ENCODE peak calls at places on chromosome 11, in four cellular contexts. G is WTC11, N is K562, P is SK-N-SH. V is an unnamed sample.

GRCh38 chr11:126307706-126308105 is 3.8 kb downstream of the DCPS start:
- DNase-seq in P (peak; percentile 33), N (peak; percentile 36), G (peak; percentile 55), V (peak; percentile 59)

GRCh38 chr11:132093861-132094260 is 723.4 kb downstream of the NTM start:
- DNase-seq in N (no peak), P (no peak), G (no peak), V (no peak)

GRCh38 chr11:97754976-97755375 is 1265.8 kb upstream of the CNTN5 start:
- DNase-seq in N (no peak), G (no peak), P (no peak), V (no peak)

GRCh38 chr11:83957038-83957900 is 671.1 kb upstream of the CCDC90B start:
- DNase-seq in P (no peak), N (no peak), G (no peak), V (no peak)

GRCh38 chr11:102457056-102457677 is 4.6 kb upstream of the TMEM123 start:
- DNase-seq in G (no peak), P (no peak), N (no peak), V (no peak)

GRCh38 chr11:88535916-88536547 is 198.5 kb upstream of the CTSC start:
- DNase-seq in G (no peak), N (no peak), P (no peak), V (no peak)

GRCh38 chr11:16572946-16573345 is 165.5 kb upstream of the C11orf58 start:
- DNase-seq in P (no peak), N (no peak), G (no peak), V (no peak)

GRCh38 chr11:66268210-66268952 is at the start of gene RAB1B:
- DNase-seq in P (peak; percentile 96), N (peak; percentile 98), G (peak; percentile 100), V (peak; percentile 100)

GRCh38 chr11:74647404-74647803 is 55.0 kb downstream of the POLD3 start:
- DNase-seq in G (no peak), N (no peak), P (no peak), V (no peak)

GRCh38 chr11:8834379-8834778 is 76.6 kb upstream of the AKIP1 start:
- DNase-seq in N (no peak), G (no peak), P (no peak), V (no peak)

GRCh38 chr11:69321877-69322350 is 28.0 kb downstream of the MYEOV start:
- DNase-seq in N (no peak), G (no peak), P (no peak), V (no peak)

GRCh38 chr11:112694813-112695212 is 266.4 kb upstream of the NCAM1 start:
- DNase-seq in G (no peak), P (no peak), N (no peak), V (no peak)

DNA sequence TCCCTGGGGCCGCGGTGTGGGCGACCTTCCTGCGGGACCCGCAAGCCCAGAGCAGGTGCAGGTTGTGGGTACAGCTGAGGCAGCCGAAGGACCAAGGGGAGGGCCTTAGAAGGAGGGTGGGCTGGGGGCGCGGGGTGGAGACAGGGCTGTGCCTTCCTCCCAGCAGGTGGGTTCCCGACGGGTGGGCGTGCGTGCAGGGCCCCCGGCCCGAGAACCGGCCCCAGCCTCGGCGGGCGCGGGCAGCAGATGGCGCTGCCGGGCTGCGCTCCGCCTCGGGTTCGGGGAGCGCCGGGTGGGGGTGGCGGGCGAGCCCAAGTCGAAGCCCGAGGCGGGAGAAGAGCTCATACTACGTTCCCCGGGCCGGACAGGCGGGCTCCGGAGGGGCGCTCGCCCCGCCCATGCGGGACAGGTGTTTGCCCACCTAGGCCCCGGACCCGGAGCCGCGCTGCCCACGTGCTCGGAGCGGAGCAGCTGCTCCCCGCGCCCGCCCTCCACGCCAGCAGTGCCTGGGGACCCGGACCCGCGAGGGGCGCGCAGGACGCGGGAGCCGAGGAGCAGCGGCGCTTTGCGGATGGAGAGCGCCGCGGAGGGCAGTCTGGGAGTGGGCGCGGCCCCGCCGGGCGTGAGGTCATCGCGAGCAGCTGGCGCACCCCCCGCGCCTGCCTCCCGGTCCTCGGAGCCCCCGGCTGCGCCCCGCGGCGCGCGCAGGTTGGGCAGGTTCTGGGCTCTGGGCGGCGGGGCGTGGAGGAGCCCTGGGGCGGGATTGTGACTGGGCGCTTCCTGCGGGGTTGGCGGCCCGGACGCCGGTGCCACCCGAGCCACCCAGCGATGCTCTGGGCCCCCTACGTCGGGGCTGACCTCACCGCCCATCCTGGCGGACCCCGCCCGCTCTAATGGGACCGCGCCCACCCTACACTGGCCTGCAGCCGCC is 25.3 kb downstream of the DUSP8 start:
- DNase-seq in N (peak; percentile 87), P (peak; percentile 97), G (peak; percentile 73), V (peak; percentile 86)
- TF ChIP-seq TEAD4 in N (no peak), P (no peak), G (no peak), V (no peak)

GRCh38 chr11:33701302-33701701 is 676 bp upstream of the C11orf91 start:
- DNase-seq in P (no peak), N (no peak), G (no peak), V (no peak)

GRCh38 chr11:33698921-33699320 is 1.7 kb downstream of the C11orf91 start:
- DNase-seq in N (no peak), G (no peak), P (no peak), V (no peak)

GRCh38 chr11:33699515-33700424 is 856 bp downstream of the C11orf91 start:
- DNase-seq in G (no peak), P (no peak), N (peak; percentile 34), V (no peak)

GRCh38 chr11:33701831-33702230 is 1.2 kb upstream of the C11orf91 start:
- DNase-seq in P (no peak), G (no peak), N (no peak), V (no peak)

DNA sequence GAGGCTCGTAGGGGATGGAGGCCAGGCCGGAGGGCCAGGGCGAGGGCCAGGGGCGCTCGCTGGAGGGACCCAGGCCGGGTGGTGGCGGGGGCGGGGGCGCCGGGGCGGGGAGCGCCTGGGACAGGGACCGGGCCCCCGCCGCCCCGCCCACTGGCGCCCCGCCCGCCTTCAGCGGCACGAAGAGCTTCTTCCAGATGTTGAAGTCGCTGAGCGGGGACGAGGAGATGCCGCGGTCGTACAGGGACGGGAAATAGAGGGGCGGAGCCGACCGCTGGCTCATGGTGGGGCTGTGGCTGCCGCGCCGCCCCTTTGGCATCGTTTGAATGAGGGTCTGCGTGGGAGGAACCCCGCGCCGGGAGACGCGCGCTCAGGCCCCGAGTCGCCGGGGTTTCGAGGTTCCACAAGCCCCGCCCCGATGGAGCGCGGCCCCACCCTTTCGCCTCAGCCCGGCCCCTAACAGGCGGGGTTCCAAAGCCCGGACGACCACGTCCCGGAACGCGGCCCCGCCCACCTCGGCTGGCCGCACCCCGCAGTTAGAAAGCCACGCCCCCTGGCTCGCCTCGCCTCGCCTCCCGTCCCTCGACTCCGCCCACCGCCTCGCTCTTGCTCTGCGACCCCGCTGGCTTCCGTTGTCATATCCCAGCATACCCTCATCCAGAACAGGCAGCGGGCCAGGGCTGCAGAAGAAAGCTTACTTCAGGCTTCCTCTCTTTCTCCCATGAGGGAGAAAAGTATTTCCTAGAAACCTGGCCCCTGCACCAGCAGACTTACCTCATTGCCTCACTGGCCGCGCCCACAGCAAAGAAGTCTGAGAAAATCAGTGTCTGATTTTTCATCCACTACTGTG is at the start of gene C11orf91:
- DNase-seq in G (peak; percentile 98), P (peak; percentile 98), N (peak; percentile 95), V (peak; percentile 99)
- TF ChIP-seq TEAD4 in G (no peak), P (no peak), N (no peak), V (no peak)

GRCh38 chr11:115577701-115578100 is 73.5 kb upstream of the CADM1 start:
- DNase-seq in N (no peak), P (no peak), G (no peak), V (no peak)

GRCh38 chr11:115579181-115579825 is 75.1 kb upstream of the CADM1 start:
- DNase-seq in N (no peak), G (no peak), P (no peak), V (no peak)

GRCh38 chr11:115578275-115578674 is 74.1 kb upstream of the CADM1 start:
- DNase-seq in G (no peak), N (no peak), P (no peak), V (no peak)

GRCh38 chr11:115580416-115580815 is 76.2 kb upstream of the CADM1 start:
- DNase-seq in N (no peak), P (no peak), G (no peak), V (no peak)

DNA sequence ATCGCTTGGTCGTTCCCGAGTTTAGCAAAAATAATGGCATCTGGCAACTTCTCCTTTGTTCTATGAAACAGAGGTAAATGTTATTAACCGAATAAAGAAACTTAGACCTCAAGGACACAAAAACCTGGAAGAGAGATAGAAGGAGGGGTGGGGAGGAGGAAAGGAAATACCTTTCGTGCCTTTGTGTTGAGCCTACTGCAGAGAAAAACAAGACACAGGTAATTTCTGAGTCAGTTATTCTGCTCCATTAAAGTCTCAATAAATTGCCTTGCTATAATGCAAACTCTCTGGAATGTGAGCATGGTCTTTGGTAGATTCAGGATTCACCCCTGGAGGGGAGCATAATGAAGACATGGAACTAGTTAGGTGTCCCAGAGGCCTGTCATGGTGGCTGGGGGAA is 72.4 kb upstream of the CADM1 start:
- DNase-seq in G (no peak), P (no peak), N (no peak), V (no peak)
- TF ChIP-seq TEAD4 in G (no peak), P (no peak), N (no peak), V (no peak)

GRCh38 chr11:72899238-72899637 is 85.0 kb downstream of the ATG16L2 start:
- DNase-seq in G (no peak), P (no peak), N (no peak), V (no peak)
- TF ChIP-seq TEAD4 in G (no peak), P (no peak), N (no peak), V (no peak)

DNA sequence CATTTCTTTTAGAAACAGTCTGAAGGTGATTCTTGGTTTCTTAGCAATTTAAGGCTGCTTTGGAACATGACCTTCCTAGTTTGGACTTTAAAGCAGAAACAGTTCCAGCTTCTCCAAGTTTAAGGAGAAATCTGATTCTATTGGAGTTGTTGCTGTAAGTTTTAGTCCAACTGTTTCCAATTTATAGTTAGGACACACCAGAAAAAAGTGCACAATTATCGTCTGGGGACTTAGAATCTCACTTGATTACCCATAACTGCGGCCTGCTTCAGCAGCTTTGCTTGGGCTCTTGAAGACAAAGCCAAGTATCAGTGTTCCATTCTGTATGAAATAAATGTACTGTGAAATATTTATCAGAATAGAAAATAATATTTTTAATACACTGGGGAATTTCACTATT is 246.6 kb downstream of the TMEM135 start:
- DNase-seq in P (no peak), G (no peak), N (no peak), V (no peak)
- TF ChIP-seq TEAD4 in P (no peak), G (no peak), N (no peak), V (no peak)

GRCh38 chr11:103622296-103622695 is 414.1 kb upstream of the DDI1 start:
- DNase-seq in N (no peak), P (peak; percentile 16), G (no peak), V (no peak)

GRCh38 chr11:103618532-103618931 is 417.9 kb upstream of the DDI1 start:
- DNase-seq in N (no peak), P (peak; percentile 19), G (no peak), V (no peak)

GRCh38 chr11:103623933-103624332 is 412.5 kb upstream of the DDI1 start:
- DNase-seq in N (no peak), P (no peak), G (no peak), V (no peak)

GRCh38 chr11:103619938-103620337 is 416.5 kb upstream of the DDI1 start:
- DNase-seq in P (no peak), N (no peak), G (no peak), V (no peak)

DNA sequence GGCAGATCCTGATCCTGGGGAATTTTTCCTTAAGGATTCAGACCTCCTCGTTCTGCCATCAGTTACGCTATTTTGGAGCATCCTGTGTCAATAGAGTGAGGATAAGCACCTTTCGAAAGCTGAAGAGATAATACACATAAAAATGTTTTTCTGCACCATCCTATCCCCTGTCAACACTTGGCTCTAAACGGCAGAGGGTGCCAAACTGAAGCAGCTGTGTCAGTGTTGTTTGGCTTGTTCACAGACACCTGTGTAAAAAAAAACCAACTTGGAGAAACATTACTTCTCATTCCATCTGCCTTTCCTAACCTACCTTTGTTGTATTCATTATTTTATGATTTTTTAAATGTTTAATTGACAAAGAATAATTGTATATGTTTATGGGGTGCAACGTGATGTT is 417.0 kb upstream of the DDI1 start:
- DNase-seq in N (no peak), P (no peak), G (no peak), V (no peak)
- TF ChIP-seq TEAD4 in N (no peak), P (no peak), G (no peak), V (no peak)

GRCh38 chr11:131064373-131064991 is 148.2 kb upstream of the SNX19 start:
- DNase-seq in G (peak; percentile 91), N (peak; percentile 66), P (peak; percentile 80), V (peak; percentile 82)
- TF ChIP-seq TEAD4 in G (no peak), N (no peak), P (no peak), V (peak; percentile 52)

V was measured in H1.